ENCODE peak calls at places on chromosomes 6 and 20, in eight cellular contexts. Y is fibroblast of the aortic adventitia; O is CD8-positive, alpha-beta memory T cell; L is prostate gland; Z is brain microvascular endothelial cell; C is IMR-90; A is H7; I is astrocyte of the spinal cord. R is an unnamed sample.

GRCh38 chr6:96436398-96436797 is 85.2 kb upstream of the UFL1 start:
- DNase-seq in L (no peak), A (no peak), I (no peak), C (no peak), Z (no peak), O (no peak), Y (no peak), R (no peak)

GRCh38 chr6:154247119-154247814 is 109.3 kb downstream of the IPCEF1 start:
- DNase-seq in C (no peak), L (no peak), Z (no peak), O (peak), I (no peak), A (no peak), Y (no peak), R (no peak)

GRCh38 chr6:34234667-34235604 is 1.7 kb upstream of the HMGA1 start:
- DNase-seq in O (peak), Z (no peak), C (no peak), A (peak), I (no peak), L (no peak), Y (no peak), R (no peak)

GRCh38 chr6:151493495-151494234 is at the start of gene CCDC170:
- DNase-seq in I (peak), A (peak), Z (peak), O (no peak), C (no peak), Y (no peak), L (no peak), R (no peak)

GRCh38 chr20:1137236-1137635 is 18.8 kb downstream of the PSMF1 start:
- DNase-seq in A (no peak), I (no peak), L (no peak), O (no peak), Y (no peak), C (no peak), Z (no peak), R (no peak)

GRCh38 chr20:4688342-4688741 is 33.4 kb upstream of the PRND start:
- DNase-seq in Y (no peak), Z (no peak), I (no peak), O (no peak), C (no peak), L (no peak), A (no peak), R (no peak)

GRCh38 chr6:136365781-136366354 is 76.2 kb upstream of the BCLAF1 start:
- DNase-seq in Z (no peak), Y (no peak), O (peak), I (no peak), C (peak), A (no peak), L (peak), R (no peak)

GRCh38 chr6:128305228-128305627 is 215.2 kb downstream of the PTPRK start:
- DNase-seq in C (peak), I (peak), A (no peak), O (no peak), Z (no peak), L (no peak), Y (no peak), R (no peak)

GRCh38 chr6:47203266-47203967 is 106.3 kb downstream of the TNFRSF21 start:
- DNase-seq in Y (no peak), O (peak), Z (no peak), L (no peak), I (no peak), A (no peak), C (peak), R (no peak)

GRCh38 chr6:16331328-16332174 is 93.2 kb downstream of the GMPR start:
- DNase-seq in O (peak), I (peak), Z (peak), L (peak), Y (peak), A (peak), C (peak), R (peak)

GRCh38 chr20:24790746-24791283 is 158.3 kb upstream of the CST7 start:
- DNase-seq in A (peak), Y (no peak), L (no peak), C (no peak), I (no peak), Z (no peak), O (no peak), R (no peak)

GRCh38 chr6:163354085-163354484 is 60.4 kb upstream of the QKI start:
- DNase-seq in I (no peak), C (peak), O (no peak), L (no peak), A (no peak), Y (peak), Z (peak), R (no peak)

GRCh38 chr6:83592770-83593394 is 80.5 kb downstream of the PRSS35 start:
- DNase-seq in I (no peak), Z (peak), C (peak), L (no peak), A (peak), O (no peak), Y (peak), R (no peak)

GRCh38 chr20:25525857-25526256 is 59.5 kb downstream of the NINL start:
- DNase-seq in O (no peak), I (peak), Y (peak), Z (peak), L (no peak), C (peak), A (no peak), R (peak)

GRCh38 chr6:108598316-108598863 is 37.7 kb downstream of the FOXO3 start:
- DNase-seq in C (peak), Z (no peak), A (no peak), I (peak), O (no peak), L (no peak), Y (peak), R (no peak)

GRCh38 chr6:168655462-168656152 is 214.6 kb downstream of the SMOC2 start:
- DNase-seq in Y (no peak), O (no peak), L (no peak), C (no peak), A (no peak), I (no peak), Z (no peak), R (no peak)

GRCh38 chr6:164917211-164917610 is 392.2 kb downstream of the C6orf118 start:
- DNase-seq in I (no peak), L (no peak), C (no peak), Z (no peak), A (no peak), O (no peak), Y (no peak), R (no peak)

GRCh38 chr6:484729-485111 is 93.2 kb downstream of the IRF4 start:
- DNase-seq in Z (no peak), A (no peak), O (no peak), I (no peak), L (no peak), C (no peak), Y (no peak), R (no peak)

GRCh38 chr20:9286501-9286900 is 217.6 kb downstream of the PLCB4 start:
- DNase-seq in C (peak), L (no peak), Y (no peak), O (no peak), Z (peak), A (no peak), I (no peak), R (no peak)

GRCh38 chr6:167400482-167401138 is 75.7 kb downstream of the TTLL2 start:
- DNase-seq in Z (no peak), C (no peak), Y (no peak), A (peak), I (no peak), O (no peak), L (no peak), R (no peak)

GRCh38 chr20:35953411-35954199 is 697 bp downstream of the SCAND1 start:
- DNase-seq in A (peak), L (peak), I (peak), Y (no peak), Z (peak), C (peak), O (peak), R (no peak)

GRCh38 chr6:48611332-48611731 is 500.3 kb upstream of the PTCHD4 start:
- DNase-seq in I (peak), O (no peak), A (no peak), L (no peak), Y (peak), Z (peak), C (peak), R (peak)

GRCh38 chr20:63047267-63047666 is 40.5 kb upstream of the BHLHE23 start:
- DNase-seq in I (no peak), Y (no peak), A (no peak), L (no peak), O (no peak), C (no peak), Z (no peak), R (no peak)

GRCh38 chr6:3592371-3592941 is 135.6 kb upstream of the SLC22A23 start:
- DNase-seq in O (no peak), L (no peak), Y (peak), A (no peak), Z (peak), I (peak), C (peak), R (peak)

GRCh38 chr6:136016228-136017225 is 165.0 kb downstream of the PDE7B start:
- DNase-seq in L (no peak), C (no peak), Z (no peak), O (no peak), A (no peak), Y (peak), I (peak), R (no peak)

GRCh38 chr6:27053738-27054137 is 193.8 kb upstream of the PRSS16 start:
- DNase-seq in Z (no peak), Y (no peak), L (no peak), A (no peak), O (no peak), C (no peak), I (no peak), R (no peak)

GRCh38 chr6:136073216-136073615 is 176.9 kb downstream of the MTFR2 start:
- DNase-seq in Y (no peak), C (no peak), I (no peak), A (no peak), L (no peak), Z (no peak), O (no peak), R (no peak)

GRCh38 chr20:50730765-50731054 is 670 bp upstream of the PARD6B start:
- DNase-seq in O (no peak), Z (no peak), A (no peak), L (no peak), I (peak), C (no peak), Y (no peak), R (no peak)

GRCh38 chr6:151847064-151847463 is 39.6 kb downstream of the ESR1 start:
- DNase-seq in A (no peak), O (no peak), I (peak), Y (peak), C (peak), Z (peak), L (no peak), R (peak)

GRCh38 chr6:143397229-143398222 is 53.0 kb downstream of the ADAT2 start:
- DNase-seq in Y (peak), O (no peak), I (peak), A (peak), L (peak), Z (peak), C (peak), R (peak)

GRCh38 chr6:128725271-128726233 is 157.4 kb upstream of the LAMA2 start:
- DNase-seq in Z (peak), Y (peak), C (peak), A (no peak), O (no peak), I (peak), L (no peak), R (peak)

GRCh38 chr20:5793916-5794315 is 43.7 kb downstream of the SHLD1 start:
- DNase-seq in Y (no peak), O (no peak), C (no peak), L (no peak), A (no peak), I (no peak), Z (no peak), R (no peak)

GRCh38 chr20:5797843-5798462 is 47.8 kb downstream of the SHLD1 start:
- DNase-seq in C (no peak), Y (no peak), I (no peak), Z (no peak), O (no peak), L (no peak), A (no peak), R (no peak)

GRCh38 chr20:5796369-5797040 is 46.3 kb downstream of the SHLD1 start:
- DNase-seq in Y (no peak), I (no peak), C (no peak), A (no peak), O (no peak), L (no peak), Z (no peak), R (no peak)

DNA sequence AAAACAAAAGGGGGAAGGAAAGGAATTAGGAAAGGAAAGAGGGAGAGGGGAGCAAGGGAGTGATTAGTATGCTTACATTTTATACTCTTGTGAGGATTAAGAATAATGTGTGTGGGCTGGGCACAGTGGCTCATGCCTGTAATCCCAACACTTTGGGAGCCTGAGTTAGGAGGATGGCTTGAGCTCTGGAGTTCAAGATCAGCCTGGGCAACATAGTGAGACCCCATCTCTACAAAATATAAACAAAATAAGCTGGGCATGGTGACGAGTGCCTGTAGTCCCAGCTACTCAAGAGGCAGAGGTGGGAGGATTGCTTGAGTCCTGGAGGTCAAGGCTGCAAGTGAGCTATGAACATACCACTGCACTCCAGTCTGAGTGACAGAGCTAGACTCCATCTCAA is 47.0 kb downstream of the SHLD1 start:
- DNase-seq in O (no peak), I (no peak), Y (no peak), Z (no peak), L (no peak), A (no peak), C (no peak), R (no peak)
- H3K4me3 ChIP-seq in O (no peak), I (no peak), Y (no peak), Z (no peak), L (no peak), A (no peak), C (no peak), R (no peak)

GRCh38 chr6:157471077-157471686 is 90.2 kb downstream of the ZDHHC14 start:
- DNase-seq in C (no peak), Y (no peak), I (no peak), A (no peak), L (no peak), O (no peak), Z (no peak), R (no peak)
- H3K4me3 ChIP-seq in C (no peak), Y (no peak), I (no peak), A (no peak), L (no peak), O (no peak), Z (no peak), R (no peak)

GRCh38 chr20:32355417-32355841 is 2.7 kb upstream of the ASXL1 start:
- DNase-seq in O (no peak), I (peak), L (no peak), A (no peak), Z (no peak), Y (no peak), C (no peak), R (no peak)
- H3K4me3 ChIP-seq in O (no peak), I (no peak), L (no peak), A (no peak), Z (no peak), Y (no peak), C (no peak), R (no peak)

GRCh38 chr6:87698618-87699017 is 3.4 kb downstream of the AKIRIN2 start:
- DNase-seq in Y (peak), C (peak), L (no peak), A (no peak), I (peak), O (no peak), Z (no peak), R (no peak)

GRCh38 chr6:87700351-87700728 is 1.7 kb downstream of the AKIRIN2 start:
- DNase-seq in O (no peak), Z (no peak), L (no peak), I (no peak), C (no peak), A (no peak), Y (no peak), R (no peak)

GRCh38 chr6:87699576-87699975 is 2.5 kb downstream of the AKIRIN2 start:
- DNase-seq in Z (no peak), C (no peak), A (no peak), O (no peak), Y (no peak), I (no peak), L (no peak), R (no peak)

GRCh38 chr6:87700729-87701675 is 1.0 kb downstream of the AKIRIN2 start:
- DNase-seq in I (peak), Z (peak), C (peak), A (peak), Y (peak), L (peak), O (no peak), R (no peak)

DNA sequence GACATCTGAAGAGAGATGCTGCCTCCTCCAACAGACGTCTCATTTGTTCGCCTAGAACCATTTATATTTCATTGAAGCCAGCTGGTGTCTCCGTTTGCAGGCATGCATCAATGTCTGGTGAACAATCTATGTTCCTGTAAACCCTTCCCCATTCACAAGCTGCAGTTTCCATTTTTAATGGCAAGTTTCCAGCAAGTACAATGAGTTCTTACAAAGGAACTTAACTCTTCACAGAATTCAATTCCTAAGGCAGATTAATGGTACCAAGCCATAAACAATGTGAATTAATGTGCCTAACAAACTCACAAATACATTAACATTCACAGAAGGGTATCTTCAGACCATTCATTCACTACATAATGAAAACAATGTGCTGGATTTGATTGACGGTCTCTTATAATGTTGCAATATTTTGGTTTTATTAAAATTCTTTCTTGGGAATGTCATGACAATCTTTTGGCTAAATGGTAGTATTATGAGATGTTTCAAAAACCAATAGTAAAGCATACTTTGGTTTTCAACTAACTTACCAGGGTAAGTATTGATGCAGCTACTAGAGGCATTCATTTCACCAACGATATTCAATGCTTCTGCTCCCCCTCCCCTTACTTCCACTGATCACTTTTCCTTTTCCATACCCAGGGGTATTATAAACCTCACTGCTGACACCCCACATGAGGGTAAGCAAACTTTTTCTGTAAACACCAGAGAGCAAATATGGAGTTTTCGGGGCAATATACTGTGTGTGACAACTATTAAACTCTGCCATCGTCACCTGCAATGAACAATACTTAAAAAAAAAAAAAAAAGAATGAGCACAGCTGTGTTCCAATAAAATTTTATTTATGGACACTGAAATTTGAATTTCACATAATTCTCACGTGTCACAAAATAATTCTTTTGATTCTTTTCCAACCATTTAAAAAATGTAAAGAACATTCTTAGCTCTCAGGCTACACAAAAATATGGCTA is 4.2 kb downstream of the AKIRIN2 start:
- DNase-seq in C (peak), A (no peak), L (no peak), I (peak), Y (peak), Z (peak), O (no peak), R (peak)
- H3K4me3 ChIP-seq in C (peak), A (no peak), L (peak), I (peak), Y (peak), Z (peak), O (peak), R (peak)

R was measured in astrocyte of the cerebellum.